ENCODE peak calls at places on chromosomes 3 and 15, in four cellular contexts. One of them, this sample, is unnamed.

GRCh38 chr3:107062787-107063186 is 314.5 kb upstream of the CCDC54 start:
- DNase-seq in kidney: no peak
- DNase-seq in astrocyte: no peak
- DNase-seq in AG04450: no peak
- DNase-seq in this sample: peak

GRCh38 chr3:127768346-127769008 is 53.8 kb downstream of the MGLL start:
- DNase-seq in kidney: no peak
- DNase-seq in AG04450: peak
- DNase-seq in astrocyte: peak
- DNase-seq in this sample: peak

GRCh38 chr15:60464836-60465630 is 13.9 kb downstream of the ICE2 start:
- DNase-seq in AG04450: no peak
- DNase-seq in kidney: no peak
- DNase-seq in astrocyte: peak
- DNase-seq in this sample: no peak

GRCh38 chr3:71447197-71447596 is 136.3 kb downstream of the FOXP1 start:
- DNase-seq in astrocyte: peak
- DNase-seq in AG04450: no peak
- DNase-seq in kidney: no peak
- DNase-seq in this sample: no peak

GRCh38 chr3:123521179-123521969 is 63.5 kb downstream of the HACD2 start:
- DNase-seq in AG04450: no peak
- DNase-seq in astrocyte: peak
- DNase-seq in kidney: no peak
- DNase-seq in this sample: no peak

GRCh38 chr3:86046436-86047328 is 944.3 kb downstream of the VGLL3 start:
- DNase-seq in AG04450: no peak
- DNase-seq in kidney: no peak
- DNase-seq in astrocyte: no peak
- DNase-seq in this sample: no peak

GRCh38 chr3:188126931-188127330 is 27.0 kb upstream of the LPP start:
- DNase-seq in AG04450: no peak
- DNase-seq in kidney: no peak
- DNase-seq in astrocyte: no peak
- DNase-seq in this sample: no peak

GRCh38 chr3:61650276-61650675 is 88.9 kb downstream of the PTPRG start:
- DNase-seq in AG04450: no peak
- DNase-seq in astrocyte: peak
- DNase-seq in kidney: no peak
- DNase-seq in this sample: peak

GRCh38 chr3:11698326-11699082 is 54.8 kb upstream of the VGLL4 start:
- DNase-seq in astrocyte: no peak
- DNase-seq in AG04450: no peak
- DNase-seq in kidney: no peak
- DNase-seq in this sample: peak

GRCh38 chr15:99452728-99453643 is 112.8 kb upstream of the MEF2A start:
- DNase-seq in AG04450: no peak
- DNase-seq in kidney: peak
- DNase-seq in astrocyte: peak
- DNase-seq in this sample: peak

GRCh38 chr3:136792931-136793330 is 26.0 kb upstream of the SLC35G2 start:
- DNase-seq in AG04450: no peak
- DNase-seq in astrocyte: no peak
- DNase-seq in kidney: no peak
- DNase-seq in this sample: no peak

GRCh38 chr3:152256829-152257228 is 11.9 kb upstream of the MBNL1 start:
- DNase-seq in astrocyte: no peak
- DNase-seq in kidney: no peak
- DNase-seq in AG04450: no peak
- DNase-seq in this sample: no peak

GRCh38 chr15:89399390-89400120 is 64.9 kb upstream of the POLG start:
- DNase-seq in kidney: no peak
- DNase-seq in AG04450: no peak
- DNase-seq in astrocyte: no peak
- DNase-seq in this sample: no peak

DNA sequence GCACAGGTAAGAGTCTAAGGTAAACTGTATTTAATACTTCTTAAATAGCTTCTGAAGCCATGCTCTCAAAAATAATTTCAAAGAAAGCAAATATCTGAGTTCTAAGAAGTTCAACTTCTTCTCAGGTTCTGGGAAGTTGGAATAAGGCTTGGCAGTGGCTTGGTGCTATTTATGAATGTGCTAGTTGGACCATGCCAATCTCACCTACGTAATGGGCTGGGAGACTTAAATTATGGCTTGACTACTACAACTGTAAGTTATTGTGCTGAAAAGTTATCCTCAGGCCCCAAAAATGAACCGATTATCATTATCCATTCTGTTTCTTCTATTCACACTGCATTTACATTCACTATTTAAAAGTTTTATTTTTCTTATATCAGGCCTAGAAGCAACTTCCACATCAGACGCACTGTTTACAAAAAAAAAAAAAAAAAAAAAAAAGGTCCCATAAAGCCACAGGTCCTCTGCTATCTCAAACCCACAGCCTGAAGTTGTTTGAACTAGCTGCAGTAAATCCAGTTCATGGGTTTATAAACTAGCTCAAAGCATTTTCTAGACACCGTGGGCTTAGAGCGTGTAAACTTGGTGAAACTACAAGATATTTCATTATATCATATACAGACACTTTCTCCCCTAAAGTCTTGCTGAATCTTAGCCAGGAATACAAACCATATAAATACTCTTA is 3.4 kb downstream of the LRIG1 start:
- DNase-seq in kidney: no peak
- DNase-seq in AG04450: no peak
- DNase-seq in astrocyte: no peak
- DNase-seq in this sample: no peak
- H3K4me3 ChIP-seq in kidney: no peak
- H3K4me3 ChIP-seq in AG04450: peak
- H3K4me3 ChIP-seq in astrocyte: no peak
- H3K4me3 ChIP-seq in this sample: no peak

GRCh38 chr3:46675426-46675825 is 18.1 kb downstream of the ALS2CL start:
- DNase-seq in kidney: peak
- DNase-seq in astrocyte: no peak
- DNase-seq in AG04450: no peak
- DNase-seq in this sample: no peak

GRCh38 chr3:46672349-46672695 is 21.2 kb downstream of the ALS2CL start:
- DNase-seq in astrocyte: no peak
- DNase-seq in AG04450: no peak
- DNase-seq in kidney: no peak
- DNase-seq in this sample: no peak

GRCh38 chr3:46673151-46674030 is 20.1 kb downstream of the ALS2CL start:
- DNase-seq in astrocyte: no peak
- DNase-seq in AG04450: no peak
- DNase-seq in kidney: peak
- DNase-seq in this sample: no peak

GRCh38 chr3:46675843-46676567 is 17.5 kb downstream of the ALS2CL start:
- DNase-seq in kidney: peak
- DNase-seq in astrocyte: no peak
- DNase-seq in AG04450: no peak
- DNase-seq in this sample: no peak

DNA sequence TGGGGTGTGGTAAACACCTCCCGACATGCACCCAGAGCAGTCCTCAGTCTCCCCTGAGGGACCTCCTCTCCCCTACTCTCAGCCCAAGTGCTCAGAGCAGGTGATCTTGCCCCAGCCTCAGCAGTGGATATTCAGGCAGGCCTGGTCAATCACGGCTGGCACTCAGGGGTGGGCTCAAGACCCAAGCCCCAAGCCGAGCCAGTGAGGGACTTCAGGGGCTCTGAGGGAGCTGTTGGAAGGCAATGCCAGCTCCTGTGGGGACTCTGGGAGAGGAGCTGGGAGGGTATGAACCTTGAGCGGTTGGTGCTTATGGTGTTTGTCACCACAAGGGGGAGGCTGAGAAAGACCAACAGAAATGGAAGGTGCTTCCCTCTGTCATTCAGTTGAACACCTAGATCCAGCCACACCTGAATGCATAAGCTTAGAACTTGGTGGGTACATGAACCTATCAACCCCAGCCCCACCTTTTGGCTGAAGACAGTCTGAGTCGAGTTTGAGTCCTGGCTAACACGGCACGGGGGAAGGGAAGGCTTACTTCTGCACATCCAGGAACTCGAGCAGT is 19.4 kb downstream of the ALS2CL start:
- DNase-seq in AG04450: no peak
- DNase-seq in astrocyte: no peak
- DNase-seq in kidney: peak
- DNase-seq in this sample: no peak
- TF ChIP-seq CTCF in AG04450: peak
- TF ChIP-seq CTCF in astrocyte: peak
- TF ChIP-seq CTCF in kidney: no peak
- TF ChIP-seq CTCF in this sample: peak

GRCh38 chr15:54502416-54503075 is 524.3 kb downstream of the UNC13C start:
- DNase-seq in kidney: no peak
- DNase-seq in AG04450: no peak
- DNase-seq in astrocyte: no peak
- DNase-seq in this sample: no peak

GRCh38 chr15:54500330-54500729 is 522.1 kb downstream of the UNC13C start:
- DNase-seq in AG04450: no peak
- DNase-seq in astrocyte: no peak
- DNase-seq in kidney: no peak
- DNase-seq in this sample: no peak

GRCh38 chr15:54506977-54507524 is 528.8 kb downstream of the UNC13C start:
- DNase-seq in astrocyte: no peak
- DNase-seq in kidney: no peak
- DNase-seq in AG04450: no peak
- DNase-seq in this sample: no peak

GRCh38 chr15:54504695-54505094 is 526.5 kb downstream of the UNC13C start:
- DNase-seq in kidney: no peak
- DNase-seq in astrocyte: no peak
- DNase-seq in AG04450: no peak
- DNase-seq in this sample: no peak
- H3K4me3 ChIP-seq in kidney: no peak
- H3K4me3 ChIP-seq in astrocyte: no peak
- H3K4me3 ChIP-seq in AG04450: no peak
- H3K4me3 ChIP-seq in this sample: no peak

GRCh38 chr3:111617912-111618601 is 22.9 kb upstream of the ZBED2 start:
- DNase-seq in astrocyte: no peak
- DNase-seq in AG04450: no peak
- DNase-seq in kidney: no peak
- DNase-seq in this sample: no peak

GRCh38 chr3:111617406-111617805 is 22.3 kb upstream of the ZBED2 start:
- DNase-seq in astrocyte: no peak
- DNase-seq in AG04450: no peak
- DNase-seq in kidney: no peak
- DNase-seq in this sample: no peak

GRCh38 chr3:111615880-111616279 is 20.7 kb upstream of the ZBED2 start:
- DNase-seq in AG04450: no peak
- DNase-seq in astrocyte: no peak
- DNase-seq in kidney: no peak
- DNase-seq in this sample: no peak

GRCh38 chr3:111618945-111619344 is 23.8 kb upstream of the ZBED2 start:
- DNase-seq in kidney: no peak
- DNase-seq in astrocyte: no peak
- DNase-seq in AG04450: no peak
- DNase-seq in this sample: no peak

DNA sequence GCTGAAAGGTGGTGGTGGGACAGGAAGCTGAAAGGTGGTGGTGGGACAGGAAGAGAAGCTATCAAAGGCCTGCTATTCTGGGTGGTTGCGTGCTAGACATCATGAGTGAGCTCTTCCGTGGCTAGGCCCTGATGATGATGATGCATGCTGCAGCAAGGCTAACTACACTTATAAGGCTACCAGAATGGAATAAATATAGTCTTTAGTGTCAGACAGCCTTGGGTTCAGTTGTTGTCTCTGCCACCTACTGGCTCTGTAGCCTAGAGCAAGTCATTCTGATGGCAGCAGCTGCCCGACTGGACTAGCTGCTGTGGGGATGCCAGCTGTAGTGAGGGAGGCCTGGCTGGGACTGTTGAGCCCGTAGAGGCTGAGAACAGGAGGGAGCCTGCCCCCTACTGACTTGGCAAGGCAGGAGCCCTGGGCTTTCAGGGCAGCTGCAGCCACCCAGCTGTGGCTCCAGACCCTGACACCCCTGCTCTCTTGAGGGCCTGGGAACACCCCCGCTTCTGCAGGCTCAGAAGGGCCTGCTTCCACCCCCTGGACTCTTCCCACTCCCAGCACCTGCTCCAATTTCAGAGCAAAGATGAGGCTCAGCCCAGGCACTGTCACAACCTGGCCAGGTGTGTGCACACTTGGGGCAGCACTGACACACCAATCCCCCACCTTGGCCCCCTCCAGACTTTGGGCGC is 21.4 kb upstream of the ZBED2 start:
- DNase-seq in AG04450: no peak
- DNase-seq in astrocyte: no peak
- DNase-seq in kidney: peak
- DNase-seq in this sample: peak
- TF ChIP-seq CTCF in AG04450: no peak
- TF ChIP-seq CTCF in astrocyte: no peak
- TF ChIP-seq CTCF in kidney: no peak
- TF ChIP-seq CTCF in this sample: peak

DNA sequence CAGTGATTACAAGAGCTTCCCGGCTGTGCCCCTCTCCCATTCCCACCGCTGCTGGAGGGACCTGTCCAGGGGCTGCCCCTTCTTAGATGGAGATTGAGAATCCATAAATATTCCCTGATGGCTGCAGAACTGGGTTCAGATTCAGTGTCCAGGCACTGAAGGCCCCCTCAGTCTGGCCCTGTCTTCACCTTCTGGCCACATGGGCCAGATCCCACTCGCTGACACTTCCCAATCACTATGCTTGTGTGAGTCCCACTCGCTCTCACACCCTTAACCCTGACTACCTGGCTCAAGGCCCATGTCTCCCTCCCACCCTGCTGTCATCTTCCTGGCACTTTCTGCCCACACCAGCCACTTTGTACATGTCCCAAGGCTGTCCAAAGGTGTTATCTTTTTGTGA is 15.5 kb upstream of the MRPS22 start:
- DNase-seq in kidney: no peak
- DNase-seq in astrocyte: no peak
- DNase-seq in AG04450: no peak
- DNase-seq in this sample: no peak
- H3K4me3 ChIP-seq in kidney: no peak
- H3K4me3 ChIP-seq in astrocyte: no peak
- H3K4me3 ChIP-seq in AG04450: no peak
- H3K4me3 ChIP-seq in this sample: no peak

GRCh38 chr15:100918034-100918689 is 995 bp upstream of the LRRK1 start:
- DNase-seq in AG04450: no peak
- DNase-seq in kidney: peak
- DNase-seq in astrocyte: peak
- DNase-seq in this sample: peak
- TF ChIP-seq CTCF in AG04450: peak
- TF ChIP-seq CTCF in kidney: peak
- TF ChIP-seq CTCF in astrocyte: peak
- TF ChIP-seq CTCF in this sample: peak